ENCODE peak calls at places on chromosomes 1 and 21, in eight cellular contexts. Z is HepG2; Q is omental fat pad; X is naive thymus-derived CD8-positive, alpha-beta T cell; C is effector memory CD8-positive, alpha-beta T cell; A is heart right ventricle; R is upper lobe of right lung; K is left lobe of liver. O is an unnamed sample.

GRCh38 chr1:59193443-59194093 is 103.3 kb upstream of the FGGY start:
- ATAC-seq in Z (no peak), Q (no peak), X (no peak), C (no peak), A (no peak), R (no peak), K (no peak), O (no peak)

GRCh38 chr1:186155594-186155993 is 219.5 kb downstream of the TPR start:
- ATAC-seq in Z (peak; percentile 80), Q (no peak), X (no peak), C (no peak), A (no peak), R (peak; percentile 57), K (peak; percentile 78), O (peak; percentile 72)

GRCh38 chr1:42786097-42786496 is 1.3 kb downstream of the TMEM269 start:
- ATAC-seq in Z (no peak), Q (no peak), X (no peak), C (no peak), A (peak; percentile 38), R (no peak), K (peak; percentile 35), O (no peak)

GRCh38 chr1:112143871-112144441 is 154.5 kb upstream of the KCND3 start:
- ATAC-seq in Z (no peak), Q (no peak), X (no peak), C (no peak), A (no peak), R (no peak), K (peak; percentile 92), O (no peak)

GRCh38 chr1:225462429-225462713 is 34.5 kb upstream of the LBR start:
- ATAC-seq in Z (no peak), Q (no peak), X (no peak), C (no peak), A (no peak), R (no peak), K (no peak), O (no peak)

GRCh38 chr1:46580140-46580903 is 23.7 kb downstream of the MKNK1 start:
- ATAC-seq in Z (no peak), Q (no peak), X (no peak), C (no peak), A (no peak), R (peak; percentile 61), K (no peak), O (no peak)

GRCh38 chr1:214107322-214108096 is 119.7 kb downstream of the PROX1 start:
- ATAC-seq in Z (peak; percentile 61), Q (no peak), X (no peak), C (no peak), A (peak; percentile 94), R (peak; percentile 30), K (peak; percentile 84), O (no peak)

GRCh38 chr1:179017383-179018326 is 8.0 kb upstream of the FAM20B start:
- ATAC-seq in Z (peak; percentile 47), Q (peak; percentile 65), X (no peak), C (no peak), A (no peak), R (no peak), K (no peak), O (peak; percentile 78)

GRCh38 chr21:24899138-24899537 is 708.1 kb downstream of the MRPL39 start:
- ATAC-seq in Z (no peak), Q (no peak), X (no peak), C (no peak), A (no peak), R (no peak), K (no peak), O (no peak)

GRCh38 chr21:33059319-33059894 is 10.5 kb upstream of the OLIG1 start:
- ATAC-seq in Z (peak; percentile 66), Q (peak; percentile 60), X (no peak), C (peak; percentile 93), A (peak; percentile 41), R (peak; percentile 85), K (peak; percentile 86), O (no peak)

GRCh38 chr1:232792949-232793348 is 12.3 kb upstream of the MAP10 start:
- ATAC-seq in Z (no peak), Q (no peak), X (no peak), C (no peak), A (no peak), R (no peak), K (no peak), O (no peak)

GRCh38 chr1:42142894-42143675 is 10.1 kb upstream of the GUCA2B start:
- ATAC-seq in Z (no peak), Q (no peak), X (no peak), C (no peak), A (no peak), R (peak; percentile 48), K (no peak), O (no peak)

GRCh38 chr1:211739671-211740411 is 64.4 kb upstream of the NEK2 start:
- ATAC-seq in Z (no peak), Q (no peak), X (peak; percentile 16), C (peak; percentile 75), A (no peak), R (no peak), K (no peak), O (no peak)

GRCh38 chr1:228391411-228392020 is 15.1 kb downstream of the TRIM11 start:
- ATAC-seq in Z (no peak), Q (no peak), X (no peak), C (no peak), A (no peak), R (peak; percentile 22), K (peak; percentile 15), O (peak; percentile 24)

GRCh38 chr21:25240974-25241373 is 366.3 kb downstream of the MRPL39 start:
- ATAC-seq in Z (no peak), Q (no peak), X (no peak), C (no peak), A (no peak), R (no peak), K (no peak), O (no peak)

GRCh38 chr1:172588296-172589291 is 55.6 kb downstream of the SUCO start:
- ATAC-seq in Z (no peak), Q (peak; percentile 59), X (no peak), C (peak; percentile 35), A (no peak), R (peak; percentile 49), K (no peak), O (no peak)

GRCh38 chr1:228071839-228072657 is 10.5 kb upstream of the ARF1 start:
- ATAC-seq in Z (peak; percentile 12), Q (no peak), X (no peak), C (peak; percentile 40), A (no peak), R (no peak), K (peak; percentile 48), O (no peak)

GRCh38 chr1:170513138-170513537 is 18.8 kb upstream of the GORAB start:
- ATAC-seq in Z (peak; percentile 66), Q (no peak), X (no peak), C (no peak), A (no peak), R (no peak), K (no peak), O (no peak)

GRCh38 chr1:85463666-85464496 is 1.1 kb downstream of the DDAH1 start:
- ATAC-seq in Z (peak; percentile 36), Q (no peak), X (no peak), C (no peak), A (peak; percentile 46), R (peak; percentile 2), K (peak; percentile 8), O (peak; percentile 3)

GRCh38 chr1:15804060-15804459 is 3.4 kb downstream of the UQCRHL start:
- ATAC-seq in Z (no peak), Q (no peak), X (no peak), C (no peak), A (no peak), R (no peak), K (no peak), O (no peak)

GRCh38 chr1:230158422-230159291 is 91.6 kb downstream of the GALNT2 start:
- ATAC-seq in Z (peak; percentile 90), Q (no peak), X (no peak), C (no peak), A (no peak), R (no peak), K (peak; percentile 76), O (no peak)

GRCh38 chr1:115282825-115283224 is 55.2 kb downstream of the NGF start:
- ATAC-seq in Z (no peak), Q (peak; percentile 75), X (no peak), C (no peak), A (peak; percentile 90), R (peak; percentile 67), K (peak; percentile 73), O (peak; percentile 14)

GRCh38 chr1:93805027-93805426 is 74.0 kb downstream of the DNTTIP2 start:
- ATAC-seq in Z (no peak), Q (peak; percentile 73), X (no peak), C (no peak), A (no peak), R (no peak), K (no peak), O (no peak)

GRCh38 chr1:107525961-107526360 is 385.1 kb downstream of the NTNG1 start:
- ATAC-seq in Z (peak; percentile 11), Q (no peak), X (no peak), C (no peak), A (no peak), R (no peak), K (no peak), O (no peak)

GRCh38 chr1:224392411-224393249 is 36.0 kb downstream of the CNIH4 start:
- ATAC-seq in Z (no peak), Q (no peak), X (peak; percentile 71), C (no peak), A (no peak), R (no peak), K (no peak), O (no peak)

GRCh38 chr1:174397261-174397660 is 50.5 kb upstream of the GPR52 start:
- ATAC-seq in Z (no peak), Q (no peak), X (no peak), C (no peak), A (no peak), R (no peak), K (no peak), O (no peak)

O was measured in esophagus mucosa.